ENCODE peak calls at places on chromosomes 5 and 9, in seven cellular contexts. O is prostate gland, N is H1, X is HepG2, V is endothelial cell of umbilical vein, G is spleen, U is stomach. C is an unnamed sample. For H3K9me3, the result is how much of the 10 kb centered on the place peaks cover.

GRCh38 chr9:104300125-104300524 is 203.9 kb upstream of the OR13F1 start:
- DNase-seq in G (no peak), O (no peak), X (no peak), N (no peak), V (no peak), U (no peak), C (no peak)

GRCh38 chr5:53037141-53037859 is 48.1 kb downstream of the ITGA2 start:
- DNase-seq in X (no peak), O (no peak), V (peak), U (no peak), G (no peak), N (no peak), C (no peak)

GRCh38 chr9:113612828-113613227 is 149.3 kb downstream of the RGS3 start:
- DNase-seq in G (peak), N (no peak), V (no peak), X (no peak), U (no peak), O (no peak), C (no peak)

GRCh38 chr5:87732875-87733768 is 320.4 kb upstream of the CCNH start:
- DNase-seq in V (no peak), U (no peak), G (no peak), O (no peak), X (no peak), N (no peak), C (no peak)

GRCh38 chr9:130267930-130268329 is 2.4 kb downstream of the HMCN2 start:
- DNase-seq in O (no peak), V (no peak), X (no peak), U (no peak), G (no peak), N (no peak), C (no peak)

GRCh38 chr9:26326473-26327044 is 566.0 kb downstream of the CAAP1 start:
- DNase-seq in U (no peak), O (peak), G (no peak), X (peak), N (peak), V (peak), C (peak)

GRCh38 chr9:25724424-25724823 is 46.2 kb upstream of the TUSC1 start:
- DNase-seq in G (no peak), U (no peak), O (no peak), N (no peak), V (no peak), X (no peak), C (no peak)

GRCh38 chr9:133733421-133734250 is 4.5 kb downstream of the SARDH start:
- DNase-seq in O (no peak), N (no peak), U (peak), V (no peak), X (no peak), G (peak), C (no peak)

GRCh38 chr9:20352531-20352930 is 269.8 kb downstream of the MLLT3 start:
- DNase-seq in O (no peak), G (no peak), U (no peak), V (no peak), X (no peak), N (no peak), C (no peak)

GRCh38 chr9:109771796-109772525 is 8.0 kb upstream of the PALM2AKAP2 start:
- DNase-seq in V (no peak), X (no peak), U (no peak), G (no peak), N (no peak), O (no peak), C (no peak)

GRCh38 chr9:68500457-68501158 is 40.1 kb downstream of the TMEM252 start:
- DNase-seq in O (no peak), G (no peak), N (no peak), U (no peak), V (no peak), X (peak), C (no peak)

GRCh38 chr5:5419291-5420210 is 2.9 kb upstream of the ICE1 start:
- DNase-seq in O (no peak), N (no peak), U (no peak), G (no peak), V (peak), X (peak), C (no peak)

GRCh38 chr5:32020271-32020670 is 153.8 kb downstream of the GOLPH3 start:
- DNase-seq in N (no peak), X (no peak), G (no peak), O (no peak), U (no peak), V (no peak), C (no peak)

GRCh38 chr5:25436452-25436851 is 791.7 kb upstream of the CDH10 start:
- DNase-seq in N (no peak), O (no peak), U (no peak), G (no peak), V (no peak), X (no peak), C (no peak)

GRCh38 chr9:70564464-70565190 is 150.2 kb upstream of the KLF9 start:
- DNase-seq in O (no peak), X (no peak), U (no peak), V (no peak), G (no peak), N (no peak), C (no peak)

GRCh38 chr9:133347515-133347984 is 381 bp downstream of the MED22 start:
- DNase-seq in V (peak), G (peak), U (no peak), X (no peak), N (peak), O (no peak), C (peak)

GRCh38 chr5:124844371-124844770 is 97.9 kb upstream of the ZNF608 start:
- DNase-seq in U (no peak), O (no peak), N (no peak), G (no peak), X (no peak), V (no peak), C (no peak)

GRCh38 chr5:143228597-143229293 is 174.7 kb downstream of the NR3C1 start:
- DNase-seq in N (no peak), U (no peak), G (no peak), O (no peak), V (no peak), X (no peak), C (no peak)

GRCh38 chr5:15500326-15500958 is 462 bp downstream of the FBXL7 start:
- DNase-seq in N (peak), U (peak), X (no peak), V (peak), G (peak), O (peak), C (peak)

GRCh38 chr5:133508845-133509741 is 103.2 kb downstream of the FSTL4 start:
- DNase-seq in G (no peak), U (no peak), V (no peak), O (no peak), X (no peak), N (peak), C (no peak)

GRCh38 chr5:133510634-133511262 is 101.6 kb downstream of the FSTL4 start:
- DNase-seq in V (no peak), N (peak), U (no peak), G (no peak), O (no peak), X (no peak), C (no peak)

GRCh38 chr5:133509742-133510079 is 102.6 kb downstream of the FSTL4 start:
- DNase-seq in V (no peak), X (no peak), N (peak), O (no peak), G (no peak), U (no peak), C (no peak)

GRCh38 chr5:133506165-133506564 is 106.2 kb downstream of the FSTL4 start:
- DNase-seq in N (peak), G (no peak), V (no peak), U (no peak), O (no peak), X (no peak), C (no peak)

GRCh38 chr5:133508314-133508713 is 104.0 kb downstream of the FSTL4 start:
- DNase-seq in G (no peak), U (no peak), V (no peak), O (no peak), X (no peak), N (no peak), C (no peak)
- H3K27ac ChIP-seq in G (no peak), U (no peak), V (no peak), O (no peak), X (no peak), N (no peak), C (no peak)

GRCh38 chr9:129111143-129111761 is at the start of gene PTPA:
- DNase-seq in G (peak), V (peak), U (peak), X (peak), N (peak), O (peak), C (peak)
- TF ChIP-seq POLR2AphosphoS5 in G (peak), V (peak), U (no peak), X (no peak), N (no peak), O (no peak), C (no peak)

GRCh38 chr9:127112056-127112455 is 10.4 kb downstream of the ANGPTL2 start:
- DNase-seq in U (peak), X (no peak), V (no peak), G (no peak), N (peak), O (no peak), C (no peak)

GRCh38 chr9:127112683-127113539 is 9.5 kb downstream of the ANGPTL2 start:
- DNase-seq in V (peak), U (peak), G (no peak), O (no peak), X (no peak), N (no peak), C (no peak)

GRCh38 chr9:127114606-127115005 is 7.8 kb downstream of the ANGPTL2 start:
- DNase-seq in U (no peak), O (no peak), V (no peak), X (no peak), G (no peak), N (no peak), C (no peak)

GRCh38 chr9:127116088-127116726 is 6.2 kb downstream of the ANGPTL2 start:
- DNase-seq in O (no peak), U (no peak), N (no peak), G (no peak), V (no peak), X (no peak), C (no peak)

GRCh38 chr9:127113540-127113928 is 8.9 kb downstream of the ANGPTL2 start:
- DNase-seq in G (no peak), X (no peak), U (no peak), V (no peak), N (no peak), O (no peak), C (no peak)
- H3K9me3 ChIP-seq in G (under half), X (under half), U (under half), V (under half), N (under half), O (under half), C (under half)

GRCh38 chr5:36388288-36388687 is 86.6 kb upstream of the RANBP3L start:
- DNase-seq in N (no peak), U (no peak), G (no peak), V (no peak), X (no peak), O (no peak), C (no peak)

GRCh38 chr5:36392818-36393217 is 91.1 kb upstream of the RANBP3L start:
- DNase-seq in N (no peak), O (no peak), G (no peak), U (no peak), X (no peak), V (no peak), C (no peak)

GRCh38 chr5:36392186-36392585 is 90.5 kb upstream of the RANBP3L start:
- DNase-seq in X (no peak), G (no peak), V (no peak), N (no peak), O (no peak), U (no peak), C (no peak)

GRCh38 chr5:36389245-36389644 is 87.5 kb upstream of the RANBP3L start:
- DNase-seq in U (no peak), X (no peak), G (no peak), O (no peak), N (no peak), V (no peak), C (peak)

DNA sequence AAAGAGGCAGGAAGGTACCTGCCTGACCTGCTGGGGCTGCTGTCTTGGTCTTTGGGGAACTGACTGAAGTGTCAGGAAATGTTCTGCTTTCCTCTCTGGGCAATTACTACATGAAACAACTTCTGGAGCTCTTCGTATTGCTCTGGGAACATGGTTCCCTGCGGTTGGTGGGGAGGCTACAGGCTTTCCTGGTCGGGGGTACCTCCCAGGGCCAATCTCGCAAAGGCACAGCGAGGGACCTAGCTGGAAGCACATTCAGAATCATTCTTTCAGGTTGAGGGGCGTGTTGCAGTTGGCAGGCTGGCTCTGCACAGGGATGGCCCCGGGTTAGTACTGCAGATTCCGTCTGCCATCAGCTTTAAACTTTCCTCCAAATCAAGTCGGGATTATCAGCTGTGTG is 88.9 kb upstream of the RANBP3L start:
- DNase-seq in G (no peak), U (no peak), X (no peak), V (no peak), O (no peak), N (no peak), C (no peak)
- H3K27ac ChIP-seq in G (no peak), U (no peak), X (no peak), V (no peak), O (no peak), N (no peak), C (no peak)

GRCh38 chr5:11164456-11165286 is 403.6 kb upstream of the DAP start:
- DNase-seq in O (no peak), X (no peak), V (no peak), G (no peak), U (no peak), N (no peak), C (no peak)

GRCh38 chr5:11172484-11172883 is 411.4 kb upstream of the DAP start:
- DNase-seq in V (no peak), N (no peak), U (no peak), X (no peak), O (no peak), G (no peak), C (no peak)

GRCh38 chr5:11171236-11171635 is 410.2 kb upstream of the DAP start:
- DNase-seq in N (no peak), V (no peak), U (no peak), X (no peak), O (no peak), G (no peak), C (no peak)

DNA sequence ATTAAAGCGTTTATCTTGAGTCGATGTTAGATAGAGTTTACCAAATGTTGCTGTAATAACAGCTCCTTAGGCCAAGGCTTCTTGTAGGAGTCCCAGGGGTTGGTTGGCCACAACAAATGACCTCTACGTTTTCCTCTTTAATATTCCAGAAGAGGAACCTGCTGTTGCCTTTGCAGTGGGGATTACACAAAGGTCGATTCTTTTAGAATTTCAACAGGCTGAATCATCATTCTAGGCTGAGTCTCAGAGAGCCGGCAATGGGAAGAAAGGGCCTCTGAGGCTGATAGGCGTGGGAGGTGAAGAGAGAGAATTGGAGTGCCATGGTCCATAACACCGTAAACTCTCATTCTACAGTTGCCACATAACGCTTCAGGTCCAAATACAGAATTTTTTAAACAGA is 405.9 kb upstream of the DAP start:
- DNase-seq in X (no peak), U (no peak), O (no peak), N (no peak), G (no peak), V (no peak), C (no peak)
- TF ChIP-seq POLR2AphosphoS5 in X (no peak), U (no peak), O (no peak), N (no peak), G (no peak), V (no peak), C (no peak)